ENCODE peak calls at places on chromosomes 2 and 18, in six cellular contexts. X is upper lobe of left lung, T is Peyer's patch, L is IMR-90, J is heart left ventricle, N is A549. R is an unnamed sample.

GRCh38 chr2:40016151-40016885 is 237.3 kb upstream of the THUMPD2 start:
- DNase-seq in X (no peak), L (peak), N (no peak), J (no peak), T (no peak), R (no peak)

GRCh38 chr2:215832791-215833190 is 180.6 kb downstream of the MREG start:
- DNase-seq in J (no peak), L (no peak), N (no peak), X (no peak), T (no peak), R (no peak)

GRCh38 chr2:181468313-181468712 is 11.1 kb downstream of the ITGA4 start:
- DNase-seq in N (no peak), J (no peak), X (no peak), L (no peak), T (no peak), R (no peak)

GRCh38 chr2:120625865-120626560 is 109.7 kb upstream of the GLI2 start:
- DNase-seq in L (no peak), J (no peak), T (no peak), X (no peak), N (no peak), R (no peak)

GRCh38 chr2:133576714-133577113 is 8.5 kb upstream of the NCKAP5 start:
- DNase-seq in N (peak), X (no peak), L (no peak), J (no peak), T (no peak), R (no peak)

GRCh38 chr18:48675330-48675761 is 136.5 kb downstream of the CTIF start:
- DNase-seq in L (peak), T (peak), X (peak), J (peak), N (peak), R (peak)

GRCh38 chr2:40224321-40224720 is 227.6 kb downstream of the SLC8A1 start:
- DNase-seq in T (no peak), X (no peak), L (no peak), J (no peak), N (no peak), R (no peak)

GRCh38 chr2:39755466-39755865 is 23.6 kb downstream of the THUMPD2 start:
- DNase-seq in J (no peak), X (no peak), N (no peak), L (peak), T (no peak), R (no peak)

GRCh38 chr2:55102056-55102812 is 52.0 kb upstream of the RTN4 start:
- DNase-seq in X (no peak), N (no peak), L (peak), T (no peak), J (no peak), R (no peak)

GRCh38 chr18:39198376-39198775 is 1632.8 kb upstream of the CELF4 start:
- DNase-seq in N (no peak), J (no peak), X (no peak), T (no peak), L (peak), R (no peak)

GRCh38 chr2:167783266-167784070 is 463.9 kb downstream of the STK39 start:
- DNase-seq in X (no peak), N (no peak), J (no peak), L (peak), T (no peak), R (no peak)

GRCh38 chr2:236659758-236660150 is 90.1 kb downstream of the ACKR3 start:
- DNase-seq in T (no peak), L (peak), J (no peak), X (no peak), N (peak), R (no peak)

GRCh38 chr2:44974064-44974715 is 32.7 kb downstream of the SIX3 start:
- DNase-seq in X (no peak), N (peak), J (no peak), T (no peak), L (peak), R (no peak)

GRCh38 chr2:179440642-179441251 is 176.1 kb upstream of the SESTD1 start:
- DNase-seq in L (peak), X (no peak), T (no peak), J (no peak), N (peak), R (no peak)

GRCh38 chr2:172859821-172860707 is 124.4 kb downstream of the RAPGEF4 start:
- DNase-seq in L (no peak), J (no peak), N (no peak), T (no peak), X (no peak), R (no peak)

GRCh38 chr18:23998018-23998417 is 16.5 kb upstream of the TTC39C start:
- DNase-seq in L (no peak), X (no peak), J (no peak), T (no peak), N (no peak), R (no peak)

GRCh38 chr2:46666044-46666662 is 186.8 kb downstream of the TMEM247 start:
- DNase-seq in T (no peak), L (no peak), J (peak), N (no peak), X (peak), R (no peak)

GRCh38 chr2:126059379-126059778 is 596.6 kb upstream of the GYPC start:
- DNase-seq in L (no peak), X (no peak), J (no peak), N (no peak), T (no peak), R (no peak)

GRCh38 chr18:61965306-61965705 is 72.5 kb upstream of the RNF152 start:
- DNase-seq in N (no peak), X (no peak), T (no peak), L (no peak), J (no peak), R (no peak)

GRCh38 chr2:173963323-173963816 is 1.8 kb downstream of the SP3 start:
- DNase-seq in T (no peak), N (peak), J (no peak), X (no peak), L (peak), R (no peak)

GRCh38 chr18:67694787-67695186 is 178.3 kb upstream of the DSEL start:
- DNase-seq in N (no peak), T (no peak), L (peak), X (no peak), J (no peak), R (no peak)

GRCh38 chr2:23280401-23280800 is 104.6 kb upstream of the KLHL29 start:
- DNase-seq in J (no peak), T (no peak), L (no peak), N (no peak), X (no peak), R (no peak)

GRCh38 chr2:196801986-196802385 is 2.5 kb upstream of the GTF3C3 start:
- DNase-seq in X (no peak), N (no peak), L (no peak), J (no peak), T (no peak), R (no peak)

GRCh38 chr2:216426938-216427337 is 14.7 kb downstream of the SMARCAL1 start:
- DNase-seq in T (no peak), L (peak), J (no peak), N (no peak), X (no peak), R (no peak)

GRCh38 chr2:214730248-214730647 is 79.2 kb downstream of the BARD1 start:
- DNase-seq in L (peak), J (no peak), X (no peak), N (no peak), T (no peak), R (no peak)

GRCh38 chr2:7725132-7725849 is 808.1 kb downstream of the RNF144A start:
- DNase-seq in L (peak), X (no peak), T (no peak), J (no peak), N (no peak), R (peak)
- TF ChIP-seq POLR2A in L (no peak), X (no peak), T (peak), J (no peak), N (no peak), R (no peak)

GRCh38 chr2:65636024-65636423 is 203.6 kb upstream of the SPRED2 start:
- DNase-seq in T (no peak), J (no peak), X (no peak), N (no peak), L (no peak), R (no peak)

GRCh38 chr2:65638438-65638837 is 206.0 kb upstream of the SPRED2 start:
- DNase-seq in X (no peak), J (no peak), N (no peak), L (no peak), T (no peak), R (no peak)

GRCh38 chr2:65639156-65639876 is 206.9 kb upstream of the SPRED2 start:
- DNase-seq in N (no peak), X (no peak), T (no peak), J (no peak), L (peak), R (no peak)

GRCh38 chr2:65634304-65634703 is 201.9 kb upstream of the SPRED2 start:
- DNase-seq in L (no peak), J (no peak), N (no peak), X (no peak), T (no peak), R (no peak)

DNA sequence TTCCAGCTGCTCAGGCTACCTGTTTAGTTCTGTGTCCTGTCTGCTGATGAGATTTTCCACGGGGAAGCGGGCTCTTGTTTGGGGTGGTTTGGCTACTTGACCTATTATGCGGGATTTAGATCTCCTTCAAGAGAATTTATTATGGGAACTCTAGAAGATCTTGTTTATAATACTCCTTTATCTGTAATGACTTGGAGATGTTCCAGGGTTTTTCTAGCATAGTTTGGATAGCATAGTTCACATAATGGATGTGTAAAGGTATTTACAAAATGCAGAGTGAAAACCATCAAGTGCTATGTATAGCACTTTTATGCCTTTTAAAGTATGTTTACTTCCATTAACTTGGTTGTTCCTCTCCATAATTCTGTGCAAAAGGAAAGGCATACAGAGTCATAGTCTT is 204.7 kb upstream of the SPRED2 start:
- DNase-seq in T (no peak), X (no peak), L (no peak), N (no peak), J (no peak), R (no peak)
- TF ChIP-seq POLR2A in T (no peak), X (no peak), L (no peak), N (no peak), J (no peak), R (no peak)

GRCh38 chr2:226800941-226801784 is 1.5 kb upstream of the IRS1 start:
- DNase-seq in N (peak), L (peak), X (peak), J (peak), T (peak), R (peak)
- TF ChIP-seq POLR2A in N (peak), L (no peak), X (no peak), J (no peak), T (no peak), R (peak)

DNA sequence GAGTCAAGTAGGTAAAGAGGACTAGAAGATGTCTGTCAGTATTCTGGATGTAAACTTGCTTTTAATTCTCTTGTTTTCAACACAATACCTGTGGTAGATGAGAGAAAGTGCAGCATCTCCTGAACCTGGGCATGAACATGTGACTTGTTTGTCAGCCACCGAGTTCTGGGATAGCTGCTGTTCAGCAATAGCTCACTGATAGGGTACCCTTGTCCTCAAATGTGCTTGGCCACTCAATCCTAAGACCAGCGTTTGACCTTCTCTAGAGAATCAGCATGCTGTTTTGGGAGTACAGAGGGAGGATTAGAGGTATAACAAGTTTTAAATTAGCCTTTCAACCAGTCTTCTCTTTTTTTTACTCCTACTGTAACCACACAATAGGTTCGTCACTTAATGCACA is 23.2 kb downstream of the RPIA start:
- DNase-seq in N (no peak), X (no peak), J (no peak), L (no peak), T (no peak), R (no peak)
- TF ChIP-seq POLR2A in N (no peak), X (no peak), J (no peak), L (no peak), T (no peak), R (no peak)

DNA sequence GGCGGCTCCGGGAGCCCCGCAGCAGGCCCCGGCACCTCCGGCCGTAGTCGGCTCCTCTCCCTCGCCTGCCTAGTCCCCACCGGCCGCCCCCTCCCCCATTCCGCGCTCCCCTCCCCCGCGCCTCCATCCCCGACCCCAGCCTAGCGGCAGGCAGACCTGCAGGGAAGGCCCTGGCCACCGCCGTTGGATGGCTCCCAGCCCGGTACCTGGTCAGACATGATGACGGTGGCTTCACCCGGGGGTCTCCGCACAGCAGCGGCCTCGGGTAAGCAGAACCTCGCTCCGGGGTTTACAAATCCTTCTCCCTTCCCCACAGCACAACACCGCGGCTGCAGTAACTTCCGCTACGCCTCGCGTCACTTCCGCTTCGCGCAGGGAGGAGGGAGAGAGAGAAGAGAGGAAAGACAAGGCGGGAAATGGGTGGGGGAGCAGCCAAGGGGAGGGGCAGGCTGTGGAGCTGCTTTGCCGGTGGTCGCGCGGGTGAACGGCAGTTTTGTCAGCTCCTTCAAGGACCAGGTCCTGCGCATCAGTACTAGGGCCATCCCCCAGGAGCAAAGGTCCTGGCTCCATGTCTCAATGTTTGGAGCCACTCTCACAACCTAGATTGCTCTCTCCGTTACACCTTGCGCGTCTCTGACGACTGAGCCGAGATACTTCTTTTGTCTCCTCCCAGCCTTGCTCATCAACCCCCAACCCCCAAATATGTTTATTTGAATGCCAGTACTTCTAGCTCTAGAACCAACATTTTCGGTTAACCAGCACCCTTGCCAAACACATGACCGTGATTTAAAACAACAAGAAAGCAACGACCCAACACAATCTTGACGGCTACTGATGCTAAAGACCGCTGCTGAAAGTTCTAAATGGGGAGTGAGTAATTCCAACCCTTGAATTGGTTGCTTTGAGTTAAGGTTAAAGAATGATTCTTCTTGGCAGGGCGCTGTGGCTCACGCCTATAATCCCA is at the start of gene SUMO1:
- DNase-seq in X (peak), T (peak), L (peak), N (peak), J (peak), R (peak)
- TF ChIP-seq POLR2A in X (no peak), T (no peak), L (no peak), N (peak), J (no peak), R (peak)

GRCh38 chr2:113240915-113241911 is 37.5 kb downstream of the PAX8 start:
- DNase-seq in J (no peak), N (peak), X (peak), T (peak), L (peak), R (no peak)
- TF ChIP-seq POLR2A in J (no peak), N (no peak), X (no peak), T (no peak), L (no peak), R (no peak)

R was measured in GM12878.